ENCODE peak calls at places on chromosomes 6 and 20, in eight cellular contexts. One of them, this sample, is unnamed.

GRCh38 chr20:31604567-31605030 is 490 bp upstream of the ID1 start:
- DNase-seq in endodermal cell: no peak
- DNase-seq in foreskin fibroblast: no peak
- DNase-seq in heart right ventricle: no peak
- DNase-seq in glutamatergic neuron: no peak
- DNase-seq in H1: no peak
- DNase-seq in CD4-positive, alpha-beta T cell: no peak
- DNase-seq in lower lobe of right lung: no peak
- DNase-seq in this sample: no peak

GRCh38 chr20:33002087-33002808 is 2.0 kb downstream of the SUN5 start:
- DNase-seq in CD4-positive, alpha-beta T cell: no peak
- DNase-seq in glutamatergic neuron: no peak
- DNase-seq in H1: no peak
- DNase-seq in lower lobe of right lung: no peak
- DNase-seq in endodermal cell: no peak
- DNase-seq in foreskin fibroblast: no peak
- DNase-seq in heart right ventricle: no peak
- DNase-seq in this sample: no peak

GRCh38 chr6:108635505-108636226 is 74.9 kb downstream of the FOXO3 start:
- DNase-seq in heart right ventricle: no peak
- DNase-seq in glutamatergic neuron: no peak
- DNase-seq in foreskin fibroblast: no peak
- DNase-seq in H1: no peak
- DNase-seq in lower lobe of right lung: peak
- DNase-seq in CD4-positive, alpha-beta T cell: peak
- DNase-seq in endodermal cell: no peak
- DNase-seq in this sample: no peak

GRCh38 chr6:70145178-70145577 is 157.7 kb downstream of the COL9A1 start:
- DNase-seq in endodermal cell: no peak
- DNase-seq in H1: no peak
- DNase-seq in lower lobe of right lung: no peak
- DNase-seq in glutamatergic neuron: no peak
- DNase-seq in foreskin fibroblast: no peak
- DNase-seq in heart right ventricle: no peak
- DNase-seq in CD4-positive, alpha-beta T cell: no peak
- DNase-seq in this sample: no peak

GRCh38 chr6:129701721-129702455 is 8.1 kb downstream of the ARHGAP18 start:
- DNase-seq in CD4-positive, alpha-beta T cell: no peak
- DNase-seq in endodermal cell: no peak
- DNase-seq in foreskin fibroblast: peak
- DNase-seq in lower lobe of right lung: no peak
- DNase-seq in glutamatergic neuron: no peak
- DNase-seq in H1: no peak
- DNase-seq in heart right ventricle: no peak
- DNase-seq in this sample: no peak

GRCh38 chr6:113654396-113654795 is 202.7 kb upstream of the MARCKS start:
- DNase-seq in lower lobe of right lung: peak
- DNase-seq in foreskin fibroblast: peak
- DNase-seq in endodermal cell: no peak
- DNase-seq in heart right ventricle: peak
- DNase-seq in glutamatergic neuron: no peak
- DNase-seq in CD4-positive, alpha-beta T cell: no peak
- DNase-seq in H1: no peak
- DNase-seq in this sample: no peak

GRCh38 chr6:41274291-41274690 is 12.2 kb downstream of the TREM1 start:
- DNase-seq in CD4-positive, alpha-beta T cell: no peak
- DNase-seq in heart right ventricle: no peak
- DNase-seq in H1: no peak
- DNase-seq in lower lobe of right lung: no peak
- DNase-seq in glutamatergic neuron: no peak
- DNase-seq in foreskin fibroblast: no peak
- DNase-seq in endodermal cell: no peak
- DNase-seq in this sample: no peak

GRCh38 chr6:33918175-33918695 is 114.4 kb upstream of the MLN start:
- DNase-seq in foreskin fibroblast: no peak
- DNase-seq in heart right ventricle: no peak
- DNase-seq in endodermal cell: no peak
- DNase-seq in CD4-positive, alpha-beta T cell: no peak
- DNase-seq in glutamatergic neuron: no peak
- DNase-seq in H1: no peak
- DNase-seq in lower lobe of right lung: no peak
- DNase-seq in this sample: no peak

GRCh38 chr20:56069016-56069415 is 63.7 kb upstream of the CBLN4 start:
- DNase-seq in glutamatergic neuron: no peak
- DNase-seq in lower lobe of right lung: no peak
- DNase-seq in endodermal cell: no peak
- DNase-seq in heart right ventricle: no peak
- DNase-seq in H1: no peak
- DNase-seq in foreskin fibroblast: no peak
- DNase-seq in CD4-positive, alpha-beta T cell: no peak
- DNase-seq in this sample: no peak

GRCh38 chr6:34223381-34223963 is 13.2 kb upstream of the HMGA1 start:
- DNase-seq in CD4-positive, alpha-beta T cell: no peak
- DNase-seq in foreskin fibroblast: no peak
- DNase-seq in endodermal cell: no peak
- DNase-seq in lower lobe of right lung: no peak
- DNase-seq in H1: no peak
- DNase-seq in heart right ventricle: no peak
- DNase-seq in glutamatergic neuron: no peak
- DNase-seq in this sample: no peak

GRCh38 chr20:41717464-41717863 is 99.3 kb upstream of the CHD6 start:
- DNase-seq in heart right ventricle: no peak
- DNase-seq in H1: no peak
- DNase-seq in foreskin fibroblast: no peak
- DNase-seq in glutamatergic neuron: no peak
- DNase-seq in CD4-positive, alpha-beta T cell: no peak
- DNase-seq in endodermal cell: no peak
- DNase-seq in lower lobe of right lung: no peak
- DNase-seq in this sample: no peak

GRCh38 chr20:18835850-18836249 is 22.3 kb downstream of the SCP2D1 start:
- DNase-seq in H1: no peak
- DNase-seq in endodermal cell: no peak
- DNase-seq in foreskin fibroblast: no peak
- DNase-seq in lower lobe of right lung: no peak
- DNase-seq in heart right ventricle: no peak
- DNase-seq in glutamatergic neuron: no peak
- DNase-seq in CD4-positive, alpha-beta T cell: no peak
- DNase-seq in this sample: no peak

GRCh38 chr20:17610566-17611289 is 40.9 kb downstream of the DSTN start:
- DNase-seq in lower lobe of right lung: peak
- DNase-seq in H1: no peak
- DNase-seq in endodermal cell: peak
- DNase-seq in CD4-positive, alpha-beta T cell: peak
- DNase-seq in foreskin fibroblast: no peak
- DNase-seq in glutamatergic neuron: peak
- DNase-seq in heart right ventricle: no peak
- DNase-seq in this sample: no peak

GRCh38 chr20:21503345-21503744 is 10.5 kb downstream of the NKX2-2 start:
- DNase-seq in foreskin fibroblast: no peak
- DNase-seq in glutamatergic neuron: no peak
- DNase-seq in heart right ventricle: no peak
- DNase-seq in endodermal cell: no peak
- DNase-seq in lower lobe of right lung: no peak
- DNase-seq in H1: no peak
- DNase-seq in CD4-positive, alpha-beta T cell: no peak
- DNase-seq in this sample: no peak

GRCh38 chr6:45754432-45754831 is 261.2 kb downstream of the CLIC5 start:
- DNase-seq in glutamatergic neuron: no peak
- DNase-seq in heart right ventricle: no peak
- DNase-seq in lower lobe of right lung: no peak
- DNase-seq in H1: no peak
- DNase-seq in foreskin fibroblast: no peak
- DNase-seq in CD4-positive, alpha-beta T cell: no peak
- DNase-seq in endodermal cell: no peak
- DNase-seq in this sample: no peak

GRCh38 chr6:169454872-169455204 is 201.2 kb upstream of the THBS2 start:
- DNase-seq in endodermal cell: no peak
- DNase-seq in glutamatergic neuron: no peak
- DNase-seq in H1: no peak
- DNase-seq in CD4-positive, alpha-beta T cell: no peak
- DNase-seq in heart right ventricle: no peak
- DNase-seq in lower lobe of right lung: no peak
- DNase-seq in foreskin fibroblast: no peak
- DNase-seq in this sample: no peak

GRCh38 chr6:169454204-169454871 is 200.7 kb upstream of the THBS2 start:
- DNase-seq in H1: no peak
- DNase-seq in glutamatergic neuron: no peak
- DNase-seq in CD4-positive, alpha-beta T cell: no peak
- DNase-seq in heart right ventricle: no peak
- DNase-seq in foreskin fibroblast: peak
- DNase-seq in endodermal cell: no peak
- DNase-seq in lower lobe of right lung: no peak
- DNase-seq in this sample: no peak

GRCh38 chr6:169456840-169457239 is 203.2 kb upstream of the THBS2 start:
- DNase-seq in H1: no peak
- DNase-seq in foreskin fibroblast: no peak
- DNase-seq in heart right ventricle: no peak
- DNase-seq in glutamatergic neuron: no peak
- DNase-seq in endodermal cell: no peak
- DNase-seq in CD4-positive, alpha-beta T cell: no peak
- DNase-seq in lower lobe of right lung: no peak
- DNase-seq in this sample: no peak

GRCh38 chr6:169455470-169455869 is 201.8 kb upstream of the THBS2 start:
- DNase-seq in foreskin fibroblast: no peak
- DNase-seq in CD4-positive, alpha-beta T cell: no peak
- DNase-seq in glutamatergic neuron: no peak
- DNase-seq in H1: no peak
- DNase-seq in lower lobe of right lung: no peak
- DNase-seq in heart right ventricle: no peak
- DNase-seq in endodermal cell: no peak
- DNase-seq in this sample: no peak

GRCh38 chr6:169457762-169458161 is 204.1 kb upstream of the THBS2 start:
- DNase-seq in glutamatergic neuron: no peak
- DNase-seq in foreskin fibroblast: no peak
- DNase-seq in endodermal cell: no peak
- DNase-seq in H1: no peak
- DNase-seq in heart right ventricle: no peak
- DNase-seq in CD4-positive, alpha-beta T cell: no peak
- DNase-seq in lower lobe of right lung: no peak
- DNase-seq in this sample: no peak
- TF ChIP-seq CTCF in glutamatergic neuron: no peak
- TF ChIP-seq CTCF in foreskin fibroblast: no peak
- TF ChIP-seq CTCF in endodermal cell: no peak
- TF ChIP-seq CTCF in H1: no peak
- TF ChIP-seq CTCF in heart right ventricle: no peak
- TF ChIP-seq CTCF in CD4-positive, alpha-beta T cell: no peak
- TF ChIP-seq CTCF in lower lobe of right lung: no peak
- TF ChIP-seq CTCF in this sample: no peak

GRCh38 chr20:57244221-57244585 is 22.2 kb downstream of the BMP7 start:
- DNase-seq in heart right ventricle: no peak
- DNase-seq in foreskin fibroblast: no peak
- DNase-seq in endodermal cell: no peak
- DNase-seq in H1: no peak
- DNase-seq in lower lobe of right lung: no peak
- DNase-seq in glutamatergic neuron: no peak
- DNase-seq in CD4-positive, alpha-beta T cell: no peak
- DNase-seq in this sample: no peak

GRCh38 chr20:57241592-57241991 is 24.8 kb downstream of the BMP7 start:
- DNase-seq in glutamatergic neuron: no peak
- DNase-seq in lower lobe of right lung: no peak
- DNase-seq in CD4-positive, alpha-beta T cell: no peak
- DNase-seq in foreskin fibroblast: no peak
- DNase-seq in H1: no peak
- DNase-seq in endodermal cell: no peak
- DNase-seq in heart right ventricle: no peak
- DNase-seq in this sample: no peak

GRCh38 chr20:57244627-57245214 is 21.7 kb downstream of the BMP7 start:
- DNase-seq in glutamatergic neuron: no peak
- DNase-seq in lower lobe of right lung: no peak
- DNase-seq in endodermal cell: peak
- DNase-seq in heart right ventricle: no peak
- DNase-seq in foreskin fibroblast: no peak
- DNase-seq in CD4-positive, alpha-beta T cell: no peak
- DNase-seq in H1: no peak
- DNase-seq in this sample: no peak

GRCh38 chr20:57242414-57242813 is 24.0 kb downstream of the BMP7 start:
- DNase-seq in heart right ventricle: no peak
- DNase-seq in endodermal cell: no peak
- DNase-seq in glutamatergic neuron: no peak
- DNase-seq in H1: no peak
- DNase-seq in CD4-positive, alpha-beta T cell: no peak
- DNase-seq in lower lobe of right lung: no peak
- DNase-seq in foreskin fibroblast: no peak
- DNase-seq in this sample: no peak

GRCh38 chr20:57243480-57244220 is 22.8 kb downstream of the BMP7 start:
- DNase-seq in foreskin fibroblast: no peak
- DNase-seq in CD4-positive, alpha-beta T cell: no peak
- DNase-seq in glutamatergic neuron: no peak
- DNase-seq in lower lobe of right lung: no peak
- DNase-seq in heart right ventricle: no peak
- DNase-seq in H1: no peak
- DNase-seq in endodermal cell: no peak
- DNase-seq in this sample: no peak
- TF ChIP-seq CTCF in foreskin fibroblast: no peak
- TF ChIP-seq CTCF in CD4-positive, alpha-beta T cell: no peak
- TF ChIP-seq CTCF in glutamatergic neuron: no peak
- TF ChIP-seq CTCF in lower lobe of right lung: no peak
- TF ChIP-seq CTCF in heart right ventricle: no peak
- TF ChIP-seq CTCF in H1: peak
- TF ChIP-seq CTCF in endodermal cell: no peak
- TF ChIP-seq CTCF in this sample: no peak

DNA sequence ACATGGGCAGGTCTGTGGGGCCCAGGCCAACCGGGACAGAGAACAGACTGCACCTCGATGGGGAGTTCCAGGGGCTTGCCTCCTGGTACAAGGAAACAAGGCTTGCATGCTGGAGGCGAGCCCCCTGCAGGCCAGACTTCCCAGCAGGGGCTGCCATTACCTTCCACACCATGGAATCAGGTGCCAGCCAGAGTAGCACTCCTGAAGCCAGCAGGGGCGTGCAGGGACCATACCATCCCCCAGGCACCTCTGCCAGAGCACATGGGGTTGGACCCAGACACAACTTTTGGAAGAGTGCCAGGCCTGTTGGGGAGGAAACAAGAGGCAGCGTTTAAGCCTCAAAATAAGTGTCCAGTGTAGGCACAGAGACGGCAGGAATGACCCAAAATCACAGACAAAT is 6.5 kb downstream of the DDO start:
- DNase-seq in foreskin fibroblast: no peak
- DNase-seq in CD4-positive, alpha-beta T cell: no peak
- DNase-seq in endodermal cell: peak
- DNase-seq in heart right ventricle: no peak
- DNase-seq in H1: no peak
- DNase-seq in lower lobe of right lung: no peak
- DNase-seq in glutamatergic neuron: no peak
- DNase-seq in this sample: no peak
- TF ChIP-seq CTCF in foreskin fibroblast: no peak
- TF ChIP-seq CTCF in CD4-positive, alpha-beta T cell: no peak
- TF ChIP-seq CTCF in endodermal cell: peak
- TF ChIP-seq CTCF in heart right ventricle: no peak
- TF ChIP-seq CTCF in H1: peak
- TF ChIP-seq CTCF in lower lobe of right lung: no peak
- TF ChIP-seq CTCF in glutamatergic neuron: no peak
- TF ChIP-seq CTCF in this sample: no peak

GRCh38 chr6:17015551-17016381 is 86.1 kb upstream of the STMND1 start:
- DNase-seq in CD4-positive, alpha-beta T cell: peak
- DNase-seq in heart right ventricle: peak
- DNase-seq in lower lobe of right lung: peak
- DNase-seq in glutamatergic neuron: peak
- DNase-seq in endodermal cell: no peak
- DNase-seq in H1: no peak
- DNase-seq in foreskin fibroblast: no peak
- DNase-seq in this sample: no peak
- TF ChIP-seq CTCF in CD4-positive, alpha-beta T cell: no peak
- TF ChIP-seq CTCF in heart right ventricle: no peak
- TF ChIP-seq CTCF in lower lobe of right lung: peak
- TF ChIP-seq CTCF in glutamatergic neuron: no peak
- TF ChIP-seq CTCF in endodermal cell: peak
- TF ChIP-seq CTCF in H1: no peak
- TF ChIP-seq CTCF in foreskin fibroblast: no peak
- TF ChIP-seq CTCF in this sample: no peak

This sample was measured in nephron progenitor cell.